ENCODE peak calls at places on chromosomes 7 and 10, in six cellular contexts. One of them, this sample, is unnamed.

GRCh38 chr7:115346685-115347084 is 424.8 kb downstream of the MDFIC start:
- DNase-seq in HCT116: no peak
- DNase-seq in CD4-positive, alpha-beta T cell: no peak
- DNase-seq in WTC11: no peak
- DNase-seq in DND-41: no peak
- DNase-seq in esophagus squamous epithelium: no peak
- DNase-seq in this sample: no peak

GRCh38 chr7:26950854-26951253 is 86.5 kb upstream of the SKAP2 start:
- DNase-seq in HCT116: no peak
- DNase-seq in CD4-positive, alpha-beta T cell: no peak
- DNase-seq in WTC11: no peak
- DNase-seq in DND-41: no peak
- DNase-seq in esophagus squamous epithelium: no peak
- DNase-seq in this sample: no peak

GRCh38 chr10:1100143-1100542 is 44.0 kb downstream of the WDR37 start:
- DNase-seq in HCT116: no peak
- DNase-seq in CD4-positive, alpha-beta T cell: no peak
- DNase-seq in WTC11: no peak
- DNase-seq in DND-41: no peak
- DNase-seq in esophagus squamous epithelium: no peak
- DNase-seq in this sample: no peak

GRCh38 chr7:96316949-96317348 is 4.9 kb downstream of the SLC25A13 start:
- DNase-seq in HCT116: no peak
- DNase-seq in CD4-positive, alpha-beta T cell: no peak
- DNase-seq in WTC11: no peak
- DNase-seq in DND-41: no peak
- DNase-seq in esophagus squamous epithelium: no peak
- DNase-seq in this sample: no peak

GRCh38 chr10:86918022-86918471 is 39.4 kb downstream of the MMRN2 start:
- DNase-seq in HCT116: no peak
- DNase-seq in CD4-positive, alpha-beta T cell: no peak
- DNase-seq in WTC11: no peak
- DNase-seq in DND-41: no peak
- DNase-seq in esophagus squamous epithelium: no peak
- DNase-seq in this sample: no peak

GRCh38 chr7:45663167-45663921 is 89.2 kb downstream of the ADCY1 start:
- DNase-seq in HCT116: peak; percentile 7
- DNase-seq in CD4-positive, alpha-beta T cell: no peak
- DNase-seq in WTC11: peak; percentile 78
- DNase-seq in DND-41: peak; percentile 32
- DNase-seq in esophagus squamous epithelium: no peak
- DNase-seq in this sample: no peak

GRCh38 chr7:127154101-127154500 is 98.6 kb downstream of the GRM8 start:
- DNase-seq in HCT116: no peak
- DNase-seq in CD4-positive, alpha-beta T cell: no peak
- DNase-seq in WTC11: no peak
- DNase-seq in DND-41: no peak
- DNase-seq in esophagus squamous epithelium: no peak
- DNase-seq in this sample: no peak

GRCh38 chr10:28935061-28935460 is 257.7 kb downstream of the BAMBI start:
- DNase-seq in HCT116: no peak
- DNase-seq in CD4-positive, alpha-beta T cell: no peak
- DNase-seq in WTC11: no peak
- DNase-seq in DND-41: no peak
- DNase-seq in esophagus squamous epithelium: no peak
- DNase-seq in this sample: no peak

GRCh38 chr7:1323178-1324027 is 90.7 kb downstream of the UNCX start:
- DNase-seq in HCT116: no peak
- DNase-seq in CD4-positive, alpha-beta T cell: no peak
- DNase-seq in WTC11: no peak
- DNase-seq in DND-41: no peak
- DNase-seq in esophagus squamous epithelium: no peak
- DNase-seq in this sample: no peak

GRCh38 chr10:53726921-53727320 is 954.3 kb upstream of the MBL2 start:
- DNase-seq in HCT116: no peak
- DNase-seq in CD4-positive, alpha-beta T cell: no peak
- DNase-seq in WTC11: no peak
- DNase-seq in DND-41: no peak
- DNase-seq in esophagus squamous epithelium: no peak
- DNase-seq in this sample: no peak

GRCh38 chr10:32980558-32981468 is 22.8 kb upstream of the ITGB1 start:
- DNase-seq in HCT116: peak; percentile 96
- DNase-seq in CD4-positive, alpha-beta T cell: peak; percentile 75
- DNase-seq in WTC11: peak; percentile 76
- DNase-seq in DND-41: peak; percentile 86
- DNase-seq in esophagus squamous epithelium: peak; percentile 73
- DNase-seq in this sample: peak; percentile 57

GRCh38 chr7:143437568-143437967 is 5.7 kb upstream of the TAS2R60 start:
- DNase-seq in HCT116: no peak
- DNase-seq in CD4-positive, alpha-beta T cell: no peak
- DNase-seq in WTC11: no peak
- DNase-seq in DND-41: no peak
- DNase-seq in esophagus squamous epithelium: no peak
- DNase-seq in this sample: no peak

GRCh38 chr7:132076301-132077049 is 499.8 kb downstream of the PLXNA4 start:
- DNase-seq in HCT116: no peak
- DNase-seq in CD4-positive, alpha-beta T cell: no peak
- DNase-seq in WTC11: no peak
- DNase-seq in DND-41: no peak
- DNase-seq in esophagus squamous epithelium: no peak
- DNase-seq in this sample: no peak

GRCh38 chr7:154583454-154583853 is 419.5 kb downstream of the PAXIP1 start:
- DNase-seq in HCT116: no peak
- DNase-seq in CD4-positive, alpha-beta T cell: no peak
- DNase-seq in WTC11: no peak
- DNase-seq in DND-41: no peak
- DNase-seq in esophagus squamous epithelium: no peak
- DNase-seq in this sample: no peak

GRCh38 chr10:8596929-8597472 is 542.5 kb downstream of the GATA3 start:
- DNase-seq in HCT116: no peak
- DNase-seq in CD4-positive, alpha-beta T cell: no peak
- DNase-seq in WTC11: no peak
- DNase-seq in DND-41: no peak
- DNase-seq in esophagus squamous epithelium: no peak
- DNase-seq in this sample: no peak

GRCh38 chr7:78642751-78643150 is 810.7 kb downstream of the MAGI2 start:
- DNase-seq in HCT116: no peak
- DNase-seq in CD4-positive, alpha-beta T cell: no peak
- DNase-seq in WTC11: no peak
- DNase-seq in DND-41: no peak
- DNase-seq in esophagus squamous epithelium: no peak
- DNase-seq in this sample: no peak

GRCh38 chr10:61284222-61284890 is 168.8 kb downstream of the TMEM26 start:
- DNase-seq in HCT116: peak; percentile 34
- DNase-seq in CD4-positive, alpha-beta T cell: no peak
- DNase-seq in WTC11: no peak
- DNase-seq in DND-41: no peak
- DNase-seq in esophagus squamous epithelium: no peak
- DNase-seq in this sample: no peak

GRCh38 chr10:36608251-36608650 is 517.1 kb upstream of the ANKRD30A start:
- DNase-seq in HCT116: no peak
- DNase-seq in CD4-positive, alpha-beta T cell: no peak
- DNase-seq in WTC11: no peak
- DNase-seq in DND-41: no peak
- DNase-seq in esophagus squamous epithelium: no peak
- DNase-seq in this sample: no peak

GRCh38 chr10:79025113-79025832 is 43.5 kb upstream of the ZMIZ1 start:
- DNase-seq in HCT116: no peak
- DNase-seq in CD4-positive, alpha-beta T cell: no peak
- DNase-seq in WTC11: no peak
- DNase-seq in DND-41: peak; percentile 46
- DNase-seq in esophagus squamous epithelium: no peak
- DNase-seq in this sample: no peak

GRCh38 chr7:36387437-36388345 is 2.0 kb upstream of the ANLN start:
- DNase-seq in HCT116: peak; percentile 48
- DNase-seq in CD4-positive, alpha-beta T cell: no peak
- DNase-seq in WTC11: no peak
- DNase-seq in DND-41: no peak
- DNase-seq in esophagus squamous epithelium: no peak
- DNase-seq in this sample: no peak

GRCh38 chr7:7739718-7740355 is 21.4 kb upstream of the RPA3 start:
- DNase-seq in HCT116: no peak
- DNase-seq in CD4-positive, alpha-beta T cell: no peak
- DNase-seq in WTC11: no peak
- DNase-seq in DND-41: no peak
- DNase-seq in esophagus squamous epithelium: no peak
- DNase-seq in this sample: no peak

GRCh38 chr7:130349911-130350782 is 5.5 kb downstream of the CPA5 start:
- DNase-seq in HCT116: no peak
- DNase-seq in CD4-positive, alpha-beta T cell: no peak
- DNase-seq in WTC11: no peak
- DNase-seq in DND-41: no peak
- DNase-seq in esophagus squamous epithelium: no peak
- DNase-seq in this sample: no peak

GRCh38 chr10:89165923-89166322 is 41.2 kb downstream of the CH25H start:
- DNase-seq in HCT116: no peak
- DNase-seq in CD4-positive, alpha-beta T cell: no peak
- DNase-seq in WTC11: no peak
- DNase-seq in DND-41: no peak
- DNase-seq in esophagus squamous epithelium: no peak
- DNase-seq in this sample: no peak

GRCh38 chr7:97868788-97869187 is 3.4 kb downstream of the ASNS start:
- DNase-seq in HCT116: no peak
- DNase-seq in CD4-positive, alpha-beta T cell: no peak
- DNase-seq in WTC11: no peak
- DNase-seq in DND-41: no peak
- DNase-seq in esophagus squamous epithelium: no peak
- DNase-seq in this sample: no peak

GRCh38 chr7:130154131-130154500 is 51.1 kb downstream of the TMEM209 start:
- DNase-seq in HCT116: no peak
- DNase-seq in CD4-positive, alpha-beta T cell: no peak
- DNase-seq in WTC11: no peak
- DNase-seq in DND-41: no peak
- DNase-seq in esophagus squamous epithelium: no peak
- DNase-seq in this sample: no peak

GRCh38 chr10:73218466-73219191 is 28.4 kb downstream of the DNAJC9 start:
- DNase-seq in HCT116: peak; percentile 19
- DNase-seq in CD4-positive, alpha-beta T cell: no peak
- DNase-seq in WTC11: no peak
- DNase-seq in DND-41: no peak
- DNase-seq in esophagus squamous epithelium: no peak
- DNase-seq in this sample: no peak

GRCh38 chr7:156560075-156560474 is 80.5 kb upstream of the RNF32 start:
- DNase-seq in HCT116: no peak
- DNase-seq in CD4-positive, alpha-beta T cell: no peak
- DNase-seq in WTC11: peak; percentile 59
- DNase-seq in DND-41: no peak
- DNase-seq in esophagus squamous epithelium: no peak
- DNase-seq in this sample: no peak

GRCh38 chr10:71262817-71263216 is 50.4 kb downstream of the UNC5B start:
- DNase-seq in HCT116: no peak
- DNase-seq in CD4-positive, alpha-beta T cell: no peak
- DNase-seq in WTC11: no peak
- DNase-seq in DND-41: no peak
- DNase-seq in esophagus squamous epithelium: no peak
- DNase-seq in this sample: no peak

GRCh38 chr10:71259282-71259681 is 46.9 kb downstream of the UNC5B start:
- DNase-seq in HCT116: no peak
- DNase-seq in CD4-positive, alpha-beta T cell: no peak
- DNase-seq in WTC11: no peak
- DNase-seq in DND-41: no peak
- DNase-seq in esophagus squamous epithelium: no peak
- DNase-seq in this sample: no peak

GRCh38 chr10:71262027-71262426 is 49.7 kb downstream of the UNC5B start:
- DNase-seq in HCT116: no peak
- DNase-seq in CD4-positive, alpha-beta T cell: no peak
- DNase-seq in WTC11: no peak
- DNase-seq in DND-41: no peak
- DNase-seq in esophagus squamous epithelium: no peak
- DNase-seq in this sample: no peak

GRCh38 chr10:71259815-71260501 is 47.6 kb downstream of the UNC5B start:
- DNase-seq in HCT116: no peak
- DNase-seq in CD4-positive, alpha-beta T cell: no peak
- DNase-seq in WTC11: no peak
- DNase-seq in DND-41: no peak
- DNase-seq in esophagus squamous epithelium: no peak
- DNase-seq in this sample: no peak

GRCh38 chr10:71260622-71261325 is 48.4 kb downstream of the UNC5B start:
- DNase-seq in HCT116: peak; percentile 47
- DNase-seq in CD4-positive, alpha-beta T cell: no peak
- DNase-seq in WTC11: peak; percentile 52
- DNase-seq in DND-41: no peak
- DNase-seq in esophagus squamous epithelium: no peak
- DNase-seq in this sample: no peak
- TF ChIP-seq CTCF in HCT116: no peak
- TF ChIP-seq CTCF in CD4-positive, alpha-beta T cell: no peak
- TF ChIP-seq CTCF in WTC11: no peak
- TF ChIP-seq CTCF in DND-41: no peak
- TF ChIP-seq CTCF in esophagus squamous epithelium: no peak
- TF ChIP-seq CTCF in this sample: no peak

DNA sequence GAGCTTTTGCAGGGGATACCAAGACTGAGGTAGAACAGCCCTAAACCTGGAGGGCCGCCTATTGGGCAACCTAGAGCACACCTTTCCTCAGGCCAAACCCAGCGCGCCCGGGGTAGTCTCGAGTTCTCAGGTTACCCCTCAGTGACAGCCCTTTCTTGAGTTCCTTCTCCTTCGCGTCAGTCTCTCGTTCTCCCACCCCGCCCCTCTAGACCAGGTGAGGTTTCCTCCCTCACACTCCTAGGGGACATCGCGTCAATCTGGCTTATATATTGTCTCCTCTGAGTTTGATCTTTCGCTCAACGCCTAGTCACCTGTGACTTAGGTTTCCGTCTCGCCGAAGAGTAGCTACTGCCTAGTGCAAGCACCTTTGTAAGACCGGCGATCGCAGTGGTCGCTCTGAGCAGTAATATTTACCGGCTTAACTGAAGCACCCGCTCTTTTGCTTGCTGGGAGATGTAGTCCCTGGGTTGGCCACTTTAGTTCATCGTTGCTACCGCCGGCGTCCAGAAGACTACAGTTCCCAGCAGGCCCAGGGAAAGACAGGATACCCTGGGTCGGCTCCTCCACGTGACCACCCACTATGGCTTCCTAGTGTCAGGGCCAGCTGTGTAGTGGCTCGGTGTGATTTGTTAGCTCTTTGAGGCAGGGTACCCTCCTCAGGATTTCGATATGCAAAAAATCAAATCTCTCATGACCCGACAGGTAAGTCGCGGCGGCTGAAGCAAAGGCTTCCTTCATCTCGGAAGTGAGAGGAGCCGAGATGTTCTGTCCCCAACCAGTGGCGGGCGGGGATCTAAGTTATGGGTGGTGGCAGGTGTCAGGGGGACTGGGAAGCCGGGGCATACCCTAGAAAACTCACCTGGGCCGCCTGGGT is at the start of gene VPS50:
- DNase-seq in HCT116: peak; percentile 95
- DNase-seq in CD4-positive, alpha-beta T cell: peak; percentile 88
- DNase-seq in WTC11: peak; percentile 91
- DNase-seq in DND-41: peak; percentile 96
- DNase-seq in esophagus squamous epithelium: peak; percentile 79
- DNase-seq in this sample: peak; percentile 74
- TF ChIP-seq CTCF in HCT116: peak; percentile 2
- TF ChIP-seq CTCF in CD4-positive, alpha-beta T cell: no peak
- TF ChIP-seq CTCF in WTC11: no peak
- TF ChIP-seq CTCF in DND-41: no peak
- TF ChIP-seq CTCF in esophagus squamous epithelium: no peak
- TF ChIP-seq CTCF in this sample: no peak

GRCh38 chr10:44978570-44979280 is at the start of gene DEPP1:
- DNase-seq in HCT116: peak; percentile 90
- DNase-seq in CD4-positive, alpha-beta T cell: no peak
- DNase-seq in WTC11: peak; percentile 80
- DNase-seq in DND-41: no peak
- DNase-seq in esophagus squamous epithelium: peak; percentile 19
- DNase-seq in this sample: no peak
- TF ChIP-seq CTCF in HCT116: peak; percentile 14
- TF ChIP-seq CTCF in CD4-positive, alpha-beta T cell: no peak
- TF ChIP-seq CTCF in WTC11: no peak
- TF ChIP-seq CTCF in DND-41: no peak
- TF ChIP-seq CTCF in esophagus squamous epithelium: no peak
- TF ChIP-seq CTCF in this sample: no peak

GRCh38 chr7:75914655-75915415 is at the start of gene POR:
- DNase-seq in HCT116: peak; percentile 83
- DNase-seq in CD4-positive, alpha-beta T cell: peak; percentile 97
- DNase-seq in WTC11: peak; percentile 95
- DNase-seq in DND-41: peak; percentile 95
- DNase-seq in esophagus squamous epithelium: peak; percentile 61
- DNase-seq in this sample: peak; percentile 100
- TF ChIP-seq CTCF in HCT116: no peak
- TF ChIP-seq CTCF in CD4-positive, alpha-beta T cell: no peak
- TF ChIP-seq CTCF in WTC11: no peak
- TF ChIP-seq CTCF in DND-41: no peak
- TF ChIP-seq CTCF in esophagus squamous epithelium: no peak
- TF ChIP-seq CTCF in this sample: no peak

This sample was measured in activated B cell treated with CpG ODN at 0.5 μM for 24 hours.